ENCODE peak calls at places on chromosomes 4 and X, in nine cellular contexts. L, A, V, P, S, Z, D, X and U are unnamed samples.

GRCh38 chr4:81235982-81236749 is 21.1 kb upstream of the PRKG2 start:
- DNase-seq in V (no peak), Z (no peak), P (no peak), S (no peak), D (no peak), X (no peak), A (no peak), L (no peak), U (no peak)

GRCh38 chrX:155819966-155820491 is 61.1 kb upstream of the VAMP7 start:
- DNase-seq in Z (peak), L (peak), S (peak), D (peak), X (peak), P (peak), V (peak), A (peak), U (peak)

GRCh38 chrX:47605024-47605423 is 14.6 kb downstream of the SYN1 start:
- DNase-seq in P (no peak), S (no peak), L (no peak), X (no peak), D (no peak), V (no peak), Z (no peak), A (no peak), U (no peak)

GRCh38 chrX:150223176-150224015 is 139.7 kb upstream of the MAMLD1 start:
- DNase-seq in D (no peak), V (no peak), Z (no peak), A (no peak), S (no peak), X (no peak), L (no peak), P (no peak), U (no peak)

GRCh38 chr4:145041378-145041777 is 56.6 kb downstream of the ANAPC10 start:
- DNase-seq in S (peak), X (no peak), D (no peak), Z (no peak), A (no peak), L (no peak), V (no peak), P (no peak), U (no peak)

GRCh38 chrX:131677655-131678628 is 134.1 kb downstream of the OR13H1 start:
- DNase-seq in A (peak), V (peak), X (peak), D (peak), Z (peak), S (peak), L (peak), P (peak), U (peak)

GRCh38 chrX:11261260-11261659 is 32.0 kb upstream of the AMELX start:
- DNase-seq in D (peak), A (no peak), V (no peak), Z (no peak), S (peak), L (no peak), X (peak), P (peak), U (no peak)

GRCh38 chr4:62490635-62491034 is 1290.5 kb downstream of the ADGRL3 start:
- DNase-seq in L (no peak), X (no peak), V (no peak), D (no peak), S (no peak), Z (no peak), A (no peak), P (no peak), U (no peak)

GRCh38 chrX:136850441-136851175 is 29.9 kb downstream of the RBMX start:
- DNase-seq in P (peak), S (peak), A (no peak), D (peak), L (no peak), X (no peak), V (no peak), Z (no peak), U (no peak)

GRCh38 chr4:117479673-117480072 is 394.3 kb upstream of the TRAM1L1 start:
- DNase-seq in V (no peak), L (no peak), X (no peak), Z (no peak), S (no peak), P (no peak), A (no peak), D (no peak), U (no peak)

GRCh38 chrX:5916945-5917344 is 311.7 kb downstream of the NLGN4X start:
- DNase-seq in A (peak), X (no peak), P (no peak), D (no peak), V (no peak), S (no peak), Z (peak), L (peak), U (no peak)
- TF ChIP-seq CTCF in A (no peak), X (no peak), P (no peak), D (no peak), V (no peak), S (no peak), Z (peak), L (peak), U (no peak)

DNA sequence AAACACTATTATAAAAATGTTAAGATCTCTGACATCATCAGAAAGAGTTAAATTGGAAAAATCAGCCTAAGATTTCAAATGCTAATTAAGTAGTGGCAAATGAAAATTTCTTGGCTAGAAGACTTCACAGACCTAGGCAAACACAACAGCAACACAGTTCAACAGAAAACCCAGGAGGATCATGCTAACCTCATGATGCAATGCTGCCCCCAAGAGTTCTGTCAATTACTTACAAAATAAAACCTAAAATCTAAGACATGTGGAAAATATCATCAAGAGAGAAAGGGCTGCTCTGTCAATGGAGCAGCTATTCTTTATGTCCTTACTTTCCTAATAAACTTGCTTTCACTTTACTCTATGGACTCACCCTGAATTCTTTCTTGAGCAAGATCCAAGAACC is 21.0 kb downstream of the S100G start:
- DNase-seq in P (peak), Z (peak), X (peak), L (peak), A (no peak), D (peak), S (peak), V (no peak), U (no peak)
- TF ChIP-seq CTCF in P (peak), Z (peak), X (peak), L (peak), A (peak), D (peak), S (peak), V (peak), U (no peak)

GRCh38 chr4:123093247-123093646 is 170.8 kb upstream of the NUDT6 start:
- DNase-seq in Z (no peak), L (no peak), X (no peak), V (no peak), D (no peak), A (no peak), S (no peak), P (no peak), U (no peak)

GRCh38 chr4:123090886-123091285 is 168.5 kb upstream of the NUDT6 start:
- DNase-seq in S (no peak), P (no peak), D (no peak), X (no peak), A (no peak), L (no peak), V (no peak), Z (no peak), U (no peak)

GRCh38 chr4:123092603-123093002 is 170.2 kb upstream of the NUDT6 start:
- DNase-seq in V (no peak), Z (peak), A (no peak), P (no peak), D (no peak), S (no peak), L (no peak), X (no peak), U (no peak)

DNA sequence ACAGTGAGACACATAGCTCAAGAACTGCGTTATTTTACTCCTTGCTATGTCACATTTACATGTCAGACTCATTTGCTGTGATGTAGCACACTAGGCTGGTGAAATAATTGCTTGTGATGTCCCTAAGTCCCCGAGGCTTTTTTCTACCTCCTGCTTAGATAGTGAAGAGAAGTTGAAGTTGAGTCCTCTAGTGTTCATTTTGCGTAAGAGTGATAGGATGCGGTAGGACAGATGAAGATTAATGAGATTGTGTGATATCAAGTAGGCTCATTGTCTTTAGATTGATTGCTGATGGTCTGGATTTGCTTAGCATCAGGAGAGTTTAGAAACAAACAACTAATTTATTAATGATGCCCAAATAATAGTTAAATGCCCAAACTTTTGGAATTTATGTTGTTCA is 173.6 kb upstream of the NUDT6 start:
- DNase-seq in Z (peak), A (no peak), X (no peak), D (no peak), L (no peak), V (no peak), P (peak), S (peak), U (no peak)
- TF ChIP-seq CTCF in Z (peak), A (peak), X (no peak), D (peak), L (peak), V (peak), P (no peak), S (peak), U (peak)

DNA sequence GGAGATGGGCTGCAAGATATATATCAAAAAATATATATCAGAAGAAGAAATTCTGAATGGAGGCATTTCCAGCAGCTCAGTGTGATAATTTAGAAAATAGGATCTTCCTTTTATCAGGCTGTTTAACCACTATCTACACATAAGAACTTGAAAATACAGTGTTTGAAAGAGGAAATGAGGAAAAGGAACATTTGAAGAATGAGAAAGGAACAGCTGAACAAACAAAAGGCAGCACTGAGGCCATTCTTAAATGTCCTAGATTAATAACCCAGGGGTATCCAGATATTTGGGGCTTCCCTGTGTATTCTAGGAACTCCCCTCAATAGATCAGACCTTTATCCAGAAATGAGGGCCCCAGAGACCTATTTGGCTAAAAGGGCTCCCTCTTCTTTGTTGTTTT is 4.1 kb downstream of the SLC39A8 start:
- DNase-seq in L (no peak), A (no peak), D (no peak), Z (no peak), X (no peak), P (no peak), V (no peak), S (no peak), U (no peak)
- TF ChIP-seq CTCF in L (no peak), A (no peak), D (no peak), Z (no peak), X (no peak), P (no peak), V (no peak), S (no peak), U (no peak)

GRCh38 chr4:123976875-123977274 is 580.3 kb downstream of the SPRY1 start:
- DNase-seq in P (no peak), V (no peak), S (no peak), X (no peak), Z (no peak), D (no peak), A (no peak), L (no peak), U (no peak)
- TF ChIP-seq CTCF in P (no peak), V (no peak), S (no peak), X (no peak), Z (no peak), D (no peak), A (no peak), L (no peak), U (no peak)

DNA sequence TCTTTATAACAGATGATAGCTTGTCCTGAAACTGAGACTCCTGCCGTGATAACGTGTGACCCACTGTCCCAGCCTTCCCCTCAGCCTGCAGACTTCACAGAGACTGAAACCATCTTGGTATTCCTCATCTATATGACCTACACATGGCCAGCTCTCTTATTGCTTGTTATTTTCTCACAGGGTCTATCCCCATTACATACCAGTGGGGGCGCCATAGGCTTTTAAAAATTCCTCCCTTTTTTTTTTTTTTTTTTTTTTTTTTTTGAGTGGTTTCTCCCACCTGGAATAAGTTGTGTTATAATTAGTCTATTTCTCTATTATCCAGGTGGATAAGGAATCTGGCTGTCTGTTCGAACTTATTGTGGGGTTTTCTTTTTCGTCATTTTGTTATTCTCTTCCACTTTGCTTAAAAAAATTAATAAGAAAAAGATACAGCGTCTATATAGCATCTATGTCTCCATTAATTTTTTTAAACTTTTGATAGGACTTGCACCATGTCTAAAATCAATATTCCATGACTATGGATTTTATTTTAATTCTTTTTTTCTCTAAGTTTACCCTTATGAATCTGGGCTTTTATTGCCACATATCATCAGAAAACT is 47.2 kb downstream of the GYG2 start:
- DNase-seq in Z (peak), P (peak), A (no peak), D (no peak), S (peak), L (no peak), V (no peak), X (peak), U (no peak)
- TF ChIP-seq CTCF in Z (peak), P (peak), A (peak), D (peak), S (peak), L (peak), V (peak), X (peak), U (no peak)